ENCODE peak calls at places on chromosomes 1 and 21, in four cellular contexts. One of them, this sample, is unnamed.

GRCh38 chr21:16078382-16078781 is 348.6 kb downstream of the USP25 start:
- DNase-seq in IMR-90: no peak
- DNase-seq in H1: no peak
- DNase-seq in H9: no peak
- DNase-seq in this sample: no peak

GRCh38 chr1:234558186-234558836 is 51.7 kb downstream of the IRF2BP2 start:
- DNase-seq in H1: no peak
- DNase-seq in IMR-90: no peak
- DNase-seq in H9: no peak
- DNase-seq in this sample: no peak

GRCh38 chr1:53061123-53061858 is 722 bp upstream of the PODN start:
- DNase-seq in H9: no peak
- DNase-seq in IMR-90: no peak
- DNase-seq in H1: peak; percentile 60
- DNase-seq in this sample: no peak

GRCh38 chr1:1041092-1041503 is 21.2 kb downstream of the AGRN start:
- DNase-seq in H1: peak; percentile 84
- DNase-seq in IMR-90: no peak
- DNase-seq in H9: peak; percentile 85
- DNase-seq in this sample: no peak

GRCh38 chr21:22363504-22363903 is 1365.3 kb downstream of the NCAM2 start:
- DNase-seq in IMR-90: no peak
- DNase-seq in H1: no peak
- DNase-seq in H9: no peak
- DNase-seq in this sample: no peak

GRCh38 chr1:3453203-3453761 is 1.2 kb upstream of the ARHGEF16 start:
- DNase-seq in H1: peak; percentile 99
- DNase-seq in H9: peak; percentile 92
- DNase-seq in IMR-90: peak; percentile 48
- DNase-seq in this sample: peak; percentile 75

GRCh38 chr1:27637052-27637451 is 2.1 kb upstream of the FGR start:
- DNase-seq in H1: no peak
- DNase-seq in H9: no peak
- DNase-seq in IMR-90: peak; percentile 63
- DNase-seq in this sample: no peak

GRCh38 chr1:5010236-5010635 is 355.8 kb downstream of the AJAP1 start:
- DNase-seq in H1: no peak
- DNase-seq in IMR-90: no peak
- DNase-seq in H9: no peak
- DNase-seq in this sample: no peak

GRCh38 chr1:20819818-20820217 is 32.7 kb upstream of the HP1BP3 start:
- DNase-seq in IMR-90: no peak
- DNase-seq in H9: peak; percentile 35
- DNase-seq in H1: no peak
- DNase-seq in this sample: no peak

GRCh38 chr1:51264470-51264869 is 28.4 kb downstream of the RNF11 start:
- DNase-seq in IMR-90: peak; percentile 96
- DNase-seq in H1: no peak
- DNase-seq in H9: no peak
- DNase-seq in this sample: no peak

GRCh38 chr1:203751051-203751450 is 13.9 kb upstream of the LAX1 start:
- DNase-seq in IMR-90: peak; percentile 82
- DNase-seq in H1: no peak
- DNase-seq in H9: no peak
- DNase-seq in this sample: no peak

GRCh38 chr1:230852959-230853358 is 15.4 kb downstream of the C1orf198 start:
- DNase-seq in IMR-90: no peak
- DNase-seq in H9: no peak
- DNase-seq in H1: no peak
- DNase-seq in this sample: no peak
- H3K79me1 ChIP-seq in IMR-90: peaks cover 34% of the 10 kb centered on the region
- H3K79me1 ChIP-seq in H9: no peaks in the 10 kb centered on the region
- H3K79me1 ChIP-seq in H1: peaks cover 15% of the 10 kb centered on the region
- H3K79me1 ChIP-seq in this sample: peaks cover 9% of the 10 kb centered on the region

GRCh38 chr1:19385236-19385635 is 73.1 kb downstream of the SLC66A1 start:
- DNase-seq in H9: no peak
- DNase-seq in H1: no peak
- DNase-seq in IMR-90: no peak
- DNase-seq in this sample: no peak

GRCh38 chr1:19385869-19386591 is 73.9 kb downstream of the SLC66A1 start:
- DNase-seq in IMR-90: peak; percentile 65
- DNase-seq in H1: no peak
- DNase-seq in H9: no peak
- DNase-seq in this sample: no peak

GRCh38 chr1:19384772-19385187 is 72.7 kb downstream of the SLC66A1 start:
- DNase-seq in H1: no peak
- DNase-seq in IMR-90: no peak
- DNase-seq in H9: no peak
- DNase-seq in this sample: no peak

GRCh38 chr1:19381261-19381660 is 69.1 kb downstream of the SLC66A1 start:
- DNase-seq in H1: no peak
- DNase-seq in H9: no peak
- DNase-seq in IMR-90: no peak
- DNase-seq in this sample: no peak

DNA sequence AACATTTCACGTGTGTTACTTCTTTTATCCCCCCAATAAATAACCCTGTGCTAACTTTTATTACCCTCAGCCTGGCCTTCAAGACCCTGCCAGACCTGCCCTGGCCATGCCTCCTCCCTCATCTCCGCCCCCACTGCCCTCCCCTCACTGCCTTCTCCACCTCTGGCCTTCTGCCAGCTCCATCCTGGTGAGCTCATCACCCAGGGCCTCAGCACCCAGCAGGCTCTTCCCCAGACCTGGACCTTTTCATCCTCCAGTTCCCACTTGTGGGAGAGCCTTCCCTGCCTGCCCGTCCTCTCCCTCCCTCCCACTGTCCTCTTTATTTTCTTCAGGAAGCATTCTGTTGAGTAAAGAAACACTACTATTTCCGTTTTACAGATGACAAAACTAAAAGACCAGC is 72.0 kb downstream of the SLC66A1 start:
- DNase-seq in H9: no peak
- DNase-seq in IMR-90: peak; percentile 43
- DNase-seq in H1: no peak
- DNase-seq in this sample: no peak
- H3K79me1 ChIP-seq in H9: peaks cover 8% of the 10 kb centered on the region
- H3K79me1 ChIP-seq in IMR-90: peaks cover 71% of the 10 kb centered on the region
- H3K79me1 ChIP-seq in H1: peaks cover 15% of the 10 kb centered on the region
- H3K79me1 ChIP-seq in this sample: peaks cover 2% of the 10 kb centered on the region

DNA sequence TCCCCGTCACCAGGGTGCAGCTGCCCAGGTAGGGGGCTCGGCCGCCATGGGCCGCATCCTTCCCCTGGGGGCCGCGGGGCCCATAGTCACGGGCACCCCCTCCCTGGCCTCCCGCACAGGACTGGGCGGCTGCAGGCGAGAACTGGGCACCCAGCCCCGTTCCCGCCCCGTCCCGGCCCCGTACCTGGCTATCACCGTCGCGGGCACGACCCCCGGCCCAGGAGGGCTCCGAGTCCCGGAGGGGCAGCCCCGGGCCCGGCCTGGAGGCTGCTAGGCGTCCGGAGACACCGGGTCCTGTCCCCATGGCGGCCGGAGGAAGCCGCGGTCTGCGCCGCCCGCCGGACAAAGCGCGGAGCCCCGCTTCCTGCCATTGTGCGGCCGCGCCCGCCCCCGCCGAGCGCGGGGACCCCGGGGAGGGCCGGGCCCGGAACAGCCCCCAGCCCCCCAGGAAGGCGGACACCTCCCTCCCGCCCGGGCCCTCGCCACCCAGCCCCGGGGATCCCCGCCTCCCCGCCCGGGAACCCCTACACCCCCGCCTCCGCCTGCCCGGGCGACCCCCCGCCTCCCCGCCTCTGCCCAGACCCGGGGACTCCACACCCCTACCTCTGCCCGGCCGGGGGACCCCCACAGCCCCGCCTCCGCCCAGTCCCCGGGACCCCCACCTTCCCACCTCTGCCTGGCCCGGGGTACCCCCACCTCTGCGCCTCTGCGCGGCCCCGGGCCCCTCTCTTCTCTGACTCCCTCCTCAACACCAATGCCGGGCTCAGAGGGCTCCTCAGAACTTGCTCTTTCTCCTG is 6.1 kb downstream of the PLEKHG5 start:
- DNase-seq in H1: peak; percentile 70
- DNase-seq in IMR-90: no peak
- DNase-seq in H9: no peak
- DNase-seq in this sample: no peak
- H3K79me1 ChIP-seq in H1: peaks cover 2% of the 10 kb centered on the region
- H3K79me1 ChIP-seq in IMR-90: peaks cover 3% of the 10 kb centered on the region
- H3K79me1 ChIP-seq in H9: no peaks in the 10 kb centered on the region
- H3K79me1 ChIP-seq in this sample: peaks cover 2% of the 10 kb centered on the region

GRCh38 chr1:156667610-156667967 is 9.6 kb downstream of the NES start:
- DNase-seq in H1: no peak
- DNase-seq in IMR-90: peak; percentile 25
- DNase-seq in H9: no peak
- DNase-seq in this sample: no peak

GRCh38 chr1:156664949-156665411 is 12.2 kb downstream of the NES start:
- DNase-seq in H9: peak; percentile 62
- DNase-seq in H1: peak; percentile 54
- DNase-seq in IMR-90: no peak
- DNase-seq in this sample: no peak

GRCh38 chr1:156666862-156667609 is 10.2 kb downstream of the NES start:
- DNase-seq in H9: no peak
- DNase-seq in H1: no peak
- DNase-seq in IMR-90: no peak
- DNase-seq in this sample: no peak

GRCh38 chr1:156664046-156664948 is 12.9 kb downstream of the NES start:
- DNase-seq in H9: peak; percentile 61
- DNase-seq in IMR-90: peak; percentile 58
- DNase-seq in H1: peak; percentile 55
- DNase-seq in this sample: no peak

DNA sequence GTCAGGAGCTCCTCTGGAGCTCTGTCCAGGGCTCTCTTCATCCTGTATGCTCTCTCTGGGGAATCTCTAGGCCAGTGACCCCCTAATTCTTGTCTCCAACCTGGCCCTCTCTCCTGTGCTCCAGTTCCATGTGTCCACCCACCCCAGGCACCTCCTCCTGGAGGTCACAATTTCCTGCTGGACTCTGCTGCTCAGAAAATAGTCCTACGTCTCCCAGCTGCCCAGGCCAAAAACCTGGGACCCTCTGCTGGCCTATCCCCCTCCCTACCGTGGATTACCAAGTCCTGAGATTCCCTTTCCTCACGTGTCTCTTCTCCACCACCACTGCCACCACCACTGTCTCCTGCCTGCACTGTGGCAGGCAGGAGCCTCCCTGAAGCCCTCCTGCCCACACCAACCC is 11.7 kb downstream of the NES start:
- DNase-seq in IMR-90: no peak
- DNase-seq in H9: no peak
- DNase-seq in H1: no peak
- DNase-seq in this sample: no peak
- H3K79me1 ChIP-seq in IMR-90: no peaks in the 10 kb centered on the region
- H3K79me1 ChIP-seq in H9: no peaks in the 10 kb centered on the region
- H3K79me1 ChIP-seq in H1: no peaks in the 10 kb centered on the region
- H3K79me1 ChIP-seq in this sample: no peaks in the 10 kb centered on the region

GRCh38 chr1:31571340-31572295 is 4.7 kb upstream of the TINAGL1 start:
- DNase-seq in IMR-90: no peak
- DNase-seq in H9: no peak
- DNase-seq in H1: peak; percentile 32
- DNase-seq in this sample: no peak
- H3K79me1 ChIP-seq in IMR-90: no peaks in the 10 kb centered on the region
- H3K79me1 ChIP-seq in H9: no peaks in the 10 kb centered on the region
- H3K79me1 ChIP-seq in H1: no peaks in the 10 kb centered on the region
- H3K79me1 ChIP-seq in this sample: no peaks in the 10 kb centered on the region

DNA sequence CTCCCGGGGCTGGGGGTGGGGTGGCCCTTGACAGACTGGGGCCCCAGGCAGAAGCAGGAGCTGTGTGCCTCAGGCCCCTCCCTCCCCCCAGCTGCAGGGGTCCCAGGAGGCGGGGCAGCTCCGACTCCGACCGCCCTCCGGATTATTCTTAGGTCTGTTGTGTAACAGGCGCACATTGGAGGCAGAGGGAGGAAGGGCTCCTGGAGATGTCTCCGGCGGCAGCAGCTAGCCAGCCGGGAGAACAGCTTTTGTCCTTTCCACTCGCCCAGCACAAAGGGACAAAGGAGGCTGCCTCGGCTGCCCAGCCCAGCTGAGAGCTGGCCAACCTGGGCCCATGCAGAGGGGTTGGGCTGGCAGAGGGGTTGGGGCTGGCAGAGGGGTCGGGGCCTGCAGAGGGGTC is 29.7 kb upstream of the PLCH2 start:
- DNase-seq in IMR-90: no peak
- DNase-seq in H1: no peak
- DNase-seq in H9: no peak
- DNase-seq in this sample: peak; percentile 81
- H3K79me1 ChIP-seq in IMR-90: no peaks in the 10 kb centered on the region
- H3K79me1 ChIP-seq in H1: no peaks in the 10 kb centered on the region
- H3K79me1 ChIP-seq in H9: no peaks in the 10 kb centered on the region
- H3K79me1 ChIP-seq in this sample: peaks cover 6% of the 10 kb centered on the region

GRCh38 chr1:206693029-206693428 is 8.3 kb downstream of the MAPKAPK2 start:
- DNase-seq in H9: no peak
- DNase-seq in H1: no peak
- DNase-seq in IMR-90: peak; percentile 85
- DNase-seq in this sample: no peak

GRCh38 chr1:206691604-206692003 is 6.9 kb downstream of the MAPKAPK2 start:
- DNase-seq in H9: no peak
- DNase-seq in H1: no peak
- DNase-seq in IMR-90: peak; percentile 37
- DNase-seq in this sample: no peak

GRCh38 chr1:206694551-206695124 is 9.9 kb downstream of the MAPKAPK2 start:
- DNase-seq in H9: peak; percentile 70
- DNase-seq in H1: no peak
- DNase-seq in IMR-90: no peak
- DNase-seq in this sample: peak; percentile 32

GRCh38 chr1:206694151-206694550 is 9.4 kb downstream of the MAPKAPK2 start:
- DNase-seq in H9: no peak
- DNase-seq in H1: no peak
- DNase-seq in IMR-90: no peak
- DNase-seq in this sample: no peak

GRCh38 chr1:206693592-206693991 is 8.9 kb downstream of the MAPKAPK2 start:
- DNase-seq in IMR-90: peak; percentile 50
- DNase-seq in H1: no peak
- DNase-seq in H9: no peak
- DNase-seq in this sample: no peak
- H3K79me1 ChIP-seq in IMR-90: peaks cover 21% of the 10 kb centered on the region
- H3K79me1 ChIP-seq in H1: peaks cover 43% of the 10 kb centered on the region
- H3K79me1 ChIP-seq in H9: peaks cover 9% of the 10 kb centered on the region
- H3K79me1 ChIP-seq in this sample: peaks cover 7% of the 10 kb centered on the region

This sample was measured in neuronal stem cell.